ENCODE peak calls at places on chromosomes 1 and 21, in nine cellular contexts. One of them, this sample, is unnamed.

GRCh38 chr1:116372651-116373444 is at the start of gene ATP1A1:
- DNase-seq in hepatocyte: peak
- DNase-seq in brain microvascular endothelial cell: peak
- DNase-seq in fibroblast of lung: peak
- DNase-seq in Peyer's patch: peak
- DNase-seq in breast epithelium: peak
- DNase-seq in epithelial cell of esophagus: peak
- DNase-seq in A549: peak
- DNase-seq in choroid plexus epithelial cell: peak
- DNase-seq in this sample: peak

GRCh38 chr1:165847486-165847885 is 20.1 kb downstream of the UCK2 start:
- DNase-seq in choroid plexus epithelial cell: no peak
- DNase-seq in A549: no peak
- DNase-seq in Peyer's patch: no peak
- DNase-seq in breast epithelium: no peak
- DNase-seq in epithelial cell of esophagus: no peak
- DNase-seq in fibroblast of lung: no peak
- DNase-seq in brain microvascular endothelial cell: no peak
- DNase-seq in hepatocyte: no peak
- DNase-seq in this sample: no peak

GRCh38 chr1:99645699-99646531 is at the start of gene PALMD:
- DNase-seq in Peyer's patch: no peak
- DNase-seq in epithelial cell of esophagus: peak
- DNase-seq in hepatocyte: peak
- DNase-seq in fibroblast of lung: no peak
- DNase-seq in A549: peak
- DNase-seq in brain microvascular endothelial cell: no peak
- DNase-seq in breast epithelium: peak
- DNase-seq in choroid plexus epithelial cell: no peak
- DNase-seq in this sample: peak

GRCh38 chr1:201771466-201771865 is 57.5 kb upstream of the IPO9 start:
- DNase-seq in fibroblast of lung: peak
- DNase-seq in hepatocyte: no peak
- DNase-seq in brain microvascular endothelial cell: peak
- DNase-seq in Peyer's patch: no peak
- DNase-seq in epithelial cell of esophagus: peak
- DNase-seq in A549: no peak
- DNase-seq in breast epithelium: no peak
- DNase-seq in choroid plexus epithelial cell: peak
- DNase-seq in this sample: peak

GRCh38 chr1:153277852-153278251 is 18.4 kb downstream of the LORICRIN start:
- DNase-seq in epithelial cell of esophagus: peak
- DNase-seq in hepatocyte: no peak
- DNase-seq in choroid plexus epithelial cell: peak
- DNase-seq in brain microvascular endothelial cell: no peak
- DNase-seq in breast epithelium: no peak
- DNase-seq in Peyer's patch: peak
- DNase-seq in A549: peak
- DNase-seq in fibroblast of lung: no peak
- DNase-seq in this sample: peak

GRCh38 chr1:23013657-23014056 is 2.0 kb downstream of the TEX46 start:
- DNase-seq in brain microvascular endothelial cell: no peak
- DNase-seq in A549: peak
- DNase-seq in hepatocyte: no peak
- DNase-seq in Peyer's patch: no peak
- DNase-seq in choroid plexus epithelial cell: no peak
- DNase-seq in breast epithelium: no peak
- DNase-seq in epithelial cell of esophagus: peak
- DNase-seq in fibroblast of lung: no peak
- DNase-seq in this sample: peak

GRCh38 chr1:77513839-77514763 is 168.4 kb downstream of the ZZZ3 start:
- DNase-seq in brain microvascular endothelial cell: peak
- DNase-seq in hepatocyte: no peak
- DNase-seq in fibroblast of lung: peak
- DNase-seq in breast epithelium: peak
- DNase-seq in choroid plexus epithelial cell: peak
- DNase-seq in epithelial cell of esophagus: peak
- DNase-seq in Peyer's patch: no peak
- DNase-seq in A549: no peak
- DNase-seq in this sample: no peak

GRCh38 chr1:100516854-100517253 is 21.1 kb upstream of the GPR88 start:
- DNase-seq in A549: no peak
- DNase-seq in brain microvascular endothelial cell: no peak
- DNase-seq in fibroblast of lung: no peak
- DNase-seq in breast epithelium: no peak
- DNase-seq in hepatocyte: no peak
- DNase-seq in Peyer's patch: no peak
- DNase-seq in epithelial cell of esophagus: no peak
- DNase-seq in choroid plexus epithelial cell: no peak
- DNase-seq in this sample: no peak

GRCh38 chr1:27583479-27583878 is 20.5 kb downstream of the AHDC1 start:
- DNase-seq in brain microvascular endothelial cell: no peak
- DNase-seq in choroid plexus epithelial cell: no peak
- DNase-seq in epithelial cell of esophagus: no peak
- DNase-seq in hepatocyte: no peak
- DNase-seq in fibroblast of lung: no peak
- DNase-seq in breast epithelium: no peak
- DNase-seq in Peyer's patch: no peak
- DNase-seq in A549: no peak
- DNase-seq in this sample: no peak

GRCh38 chr21:25638634-25639166 is 358 bp upstream of the JAM2 start:
- DNase-seq in choroid plexus epithelial cell: peak
- DNase-seq in fibroblast of lung: peak
- DNase-seq in epithelial cell of esophagus: no peak
- DNase-seq in brain microvascular endothelial cell: no peak
- DNase-seq in hepatocyte: no peak
- DNase-seq in A549: no peak
- DNase-seq in breast epithelium: no peak
- DNase-seq in Peyer's patch: no peak
- DNase-seq in this sample: no peak

GRCh38 chr21:42988234-42988965 is 14.0 kb downstream of the PKNOX1 start:
- DNase-seq in A549: no peak
- DNase-seq in breast epithelium: no peak
- DNase-seq in hepatocyte: no peak
- DNase-seq in fibroblast of lung: peak
- DNase-seq in Peyer's patch: no peak
- DNase-seq in epithelial cell of esophagus: no peak
- DNase-seq in choroid plexus epithelial cell: peak
- DNase-seq in brain microvascular endothelial cell: no peak
- DNase-seq in this sample: no peak

GRCh38 chr1:153389978-153390879 is 644 bp downstream of the S100A8 start:
- DNase-seq in Peyer's patch: no peak
- DNase-seq in epithelial cell of esophagus: no peak
- DNase-seq in brain microvascular endothelial cell: no peak
- DNase-seq in A549: no peak
- DNase-seq in hepatocyte: no peak
- DNase-seq in breast epithelium: peak
- DNase-seq in fibroblast of lung: no peak
- DNase-seq in choroid plexus epithelial cell: no peak
- DNase-seq in this sample: no peak

GRCh38 chr1:197173571-197174482 is 27.4 kb upstream of the ASPM start:
- DNase-seq in epithelial cell of esophagus: peak
- DNase-seq in Peyer's patch: peak
- DNase-seq in hepatocyte: peak
- DNase-seq in breast epithelium: no peak
- DNase-seq in fibroblast of lung: peak
- DNase-seq in A549: peak
- DNase-seq in choroid plexus epithelial cell: peak
- DNase-seq in brain microvascular endothelial cell: peak
- DNase-seq in this sample: peak

GRCh38 chr1:99441234-99442095 is 177.2 kb downstream of the PLPPR4 start:
- DNase-seq in A549: no peak
- DNase-seq in epithelial cell of esophagus: peak
- DNase-seq in Peyer's patch: no peak
- DNase-seq in fibroblast of lung: peak
- DNase-seq in choroid plexus epithelial cell: peak
- DNase-seq in hepatocyte: peak
- DNase-seq in breast epithelium: no peak
- DNase-seq in brain microvascular endothelial cell: peak
- DNase-seq in this sample: peak

GRCh38 chr21:41764558-41765392 is 2.1 kb downstream of the RIPK4 start:
- DNase-seq in epithelial cell of esophagus: peak
- DNase-seq in A549: peak
- DNase-seq in brain microvascular endothelial cell: no peak
- DNase-seq in breast epithelium: no peak
- DNase-seq in hepatocyte: peak
- DNase-seq in fibroblast of lung: no peak
- DNase-seq in Peyer's patch: no peak
- DNase-seq in choroid plexus epithelial cell: no peak
- DNase-seq in this sample: peak

GRCh38 chr1:106798991-106799390 is 257.5 kb upstream of the PRMT6 start:
- DNase-seq in fibroblast of lung: peak
- DNase-seq in brain microvascular endothelial cell: peak
- DNase-seq in Peyer's patch: no peak
- DNase-seq in choroid plexus epithelial cell: peak
- DNase-seq in epithelial cell of esophagus: peak
- DNase-seq in A549: no peak
- DNase-seq in hepatocyte: peak
- DNase-seq in breast epithelium: no peak
- DNase-seq in this sample: peak

GRCh38 chr1:155008015-155008941 is 5.7 kb downstream of the ZBTB7B start:
- DNase-seq in hepatocyte: no peak
- DNase-seq in choroid plexus epithelial cell: no peak
- DNase-seq in Peyer's patch: peak
- DNase-seq in breast epithelium: peak
- DNase-seq in brain microvascular endothelial cell: no peak
- DNase-seq in fibroblast of lung: no peak
- DNase-seq in A549: no peak
- DNase-seq in epithelial cell of esophagus: no peak
- DNase-seq in this sample: no peak
- H3K4me3 ChIP-seq in hepatocyte: no peak
- H3K4me3 ChIP-seq in choroid plexus epithelial cell: no peak
- H3K4me3 ChIP-seq in Peyer's patch: peak
- H3K4me3 ChIP-seq in breast epithelium: peak
- H3K4me3 ChIP-seq in brain microvascular endothelial cell: no peak
- H3K4me3 ChIP-seq in fibroblast of lung: no peak
- H3K4me3 ChIP-seq in A549: no peak
- H3K4me3 ChIP-seq in epithelial cell of esophagus: peak
- H3K4me3 ChIP-seq in this sample: peak

DNA sequence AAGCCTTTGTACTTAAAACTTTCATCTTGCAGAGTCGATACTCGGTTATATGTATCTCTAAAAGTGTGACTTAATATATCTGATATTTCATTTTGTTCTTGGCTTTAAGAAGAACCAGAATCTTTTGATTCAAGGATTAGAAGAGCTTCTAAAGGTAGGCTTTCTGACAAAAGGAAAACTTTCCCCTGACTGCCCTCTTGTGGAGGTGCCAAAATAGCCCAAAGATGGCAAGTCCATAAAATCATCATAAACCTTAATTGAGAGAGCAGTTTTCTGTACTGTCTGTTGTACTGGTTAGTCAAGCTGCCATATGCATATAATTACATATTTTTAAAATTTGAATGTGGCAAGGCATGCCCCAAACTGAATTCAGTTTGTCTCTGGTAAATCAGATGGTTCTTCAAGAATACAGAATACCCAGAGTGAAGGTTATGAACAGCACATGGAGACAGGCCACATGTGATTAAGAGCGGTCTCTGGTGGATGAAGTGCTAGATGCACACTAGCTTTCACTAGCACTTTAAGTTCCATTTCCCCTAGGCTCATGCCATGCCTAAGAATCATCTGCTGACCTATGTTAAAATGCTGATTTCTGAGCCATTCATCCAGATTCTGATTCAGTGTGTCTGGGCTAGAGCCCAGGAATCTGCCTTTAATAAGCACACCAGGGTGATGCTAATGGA is 27.7 kb upstream of the ELAVL4 start:
- DNase-seq in choroid plexus epithelial cell: peak
- DNase-seq in Peyer's patch: no peak
- DNase-seq in breast epithelium: no peak
- DNase-seq in hepatocyte: no peak
- DNase-seq in fibroblast of lung: no peak
- DNase-seq in epithelial cell of esophagus: peak
- DNase-seq in A549: peak
- DNase-seq in brain microvascular endothelial cell: no peak
- DNase-seq in this sample: peak
- TF ChIP-seq CTCF in choroid plexus epithelial cell: no peak
- TF ChIP-seq CTCF in Peyer's patch: no peak
- TF ChIP-seq CTCF in breast epithelium: no peak
- TF ChIP-seq CTCF in hepatocyte: no peak
- TF ChIP-seq CTCF in fibroblast of lung: no peak
- TF ChIP-seq CTCF in epithelial cell of esophagus: peak
- TF ChIP-seq CTCF in A549: peak
- TF ChIP-seq CTCF in brain microvascular endothelial cell: peak
- TF ChIP-seq CTCF in this sample: peak

GRCh38 chr1:200767326-200767725 is 28.6 kb downstream of the CAMSAP2 start:
- DNase-seq in fibroblast of lung: peak
- DNase-seq in brain microvascular endothelial cell: no peak
- DNase-seq in choroid plexus epithelial cell: peak
- DNase-seq in breast epithelium: no peak
- DNase-seq in Peyer's patch: no peak
- DNase-seq in epithelial cell of esophagus: no peak
- DNase-seq in A549: no peak
- DNase-seq in hepatocyte: no peak
- DNase-seq in this sample: no peak

DNA sequence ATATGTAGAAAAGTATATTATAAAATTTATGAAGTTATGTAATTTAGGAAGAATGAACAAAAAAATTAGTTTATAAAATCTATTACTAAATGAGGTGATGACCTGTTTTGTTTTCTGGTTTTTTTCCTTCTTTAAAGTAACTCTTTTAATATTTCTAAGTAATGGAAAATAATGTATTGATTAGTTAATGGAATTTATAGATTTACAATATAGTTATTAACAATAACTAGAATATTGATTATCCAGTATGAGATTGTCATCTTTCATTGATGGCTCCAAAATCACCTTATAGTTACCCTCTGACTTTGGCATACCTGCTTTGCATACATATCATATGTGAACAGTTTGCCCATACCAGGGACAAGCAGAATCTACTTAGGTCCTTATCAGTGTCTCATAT is 23.4 kb downstream of the CAMSAP2 start:
- DNase-seq in fibroblast of lung: no peak
- DNase-seq in brain microvascular endothelial cell: no peak
- DNase-seq in choroid plexus epithelial cell: no peak
- DNase-seq in hepatocyte: no peak
- DNase-seq in breast epithelium: no peak
- DNase-seq in A549: no peak
- DNase-seq in Peyer's patch: no peak
- DNase-seq in epithelial cell of esophagus: no peak
- DNase-seq in this sample: no peak
- H3K4me3 ChIP-seq in fibroblast of lung: no peak
- H3K4me3 ChIP-seq in brain microvascular endothelial cell: no peak
- H3K4me3 ChIP-seq in choroid plexus epithelial cell: no peak
- H3K4me3 ChIP-seq in hepatocyte: no peak
- H3K4me3 ChIP-seq in breast epithelium: no peak
- H3K4me3 ChIP-seq in A549: no peak
- H3K4me3 ChIP-seq in Peyer's patch: no peak
- H3K4me3 ChIP-seq in epithelial cell of esophagus: no peak
- H3K4me3 ChIP-seq in this sample: no peak

DNA sequence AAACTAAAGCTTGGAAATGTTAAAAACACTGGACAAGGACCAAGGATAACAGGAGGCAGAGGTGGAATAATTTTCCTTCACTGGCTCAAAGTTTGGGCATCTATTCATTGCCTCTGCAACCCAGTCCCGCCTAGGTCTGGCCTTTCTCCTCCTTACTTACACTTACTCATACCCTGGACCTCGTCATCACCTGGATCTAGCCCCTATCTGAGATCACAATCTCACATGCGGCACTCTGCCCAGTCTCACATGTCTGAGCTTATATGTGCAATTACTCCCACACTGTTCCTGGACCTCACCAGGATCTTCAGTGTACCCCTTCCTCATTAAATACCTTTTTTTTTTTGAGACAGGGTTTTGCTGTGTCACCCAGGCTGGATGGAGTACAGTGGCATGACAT is 37.6 kb downstream of the NVL start:
- DNase-seq in epithelial cell of esophagus: peak
- DNase-seq in breast epithelium: no peak
- DNase-seq in choroid plexus epithelial cell: no peak
- DNase-seq in fibroblast of lung: no peak
- DNase-seq in brain microvascular endothelial cell: no peak
- DNase-seq in Peyer's patch: no peak
- DNase-seq in A549: no peak
- DNase-seq in hepatocyte: no peak
- DNase-seq in this sample: peak
- TF ChIP-seq CTCF in epithelial cell of esophagus: no peak
- TF ChIP-seq CTCF in breast epithelium: no peak
- TF ChIP-seq CTCF in choroid plexus epithelial cell: no peak
- TF ChIP-seq CTCF in fibroblast of lung: no peak
- TF ChIP-seq CTCF in brain microvascular endothelial cell: no peak
- TF ChIP-seq CTCF in Peyer's patch: no peak
- TF ChIP-seq CTCF in A549: no peak
- TF ChIP-seq CTCF in hepatocyte: no peak
- TF ChIP-seq CTCF in this sample: no peak

This sample was measured in bronchial epithelial cell.